ENCODE peak calls at places on chromosomes 3 and 15, in six cellular contexts. One of them, this sample, is unnamed.

GRCh38 chr3:12584091-12584490 is 27.2 kb downstream of the MKRN2 start:
- DNase-seq in posterior vena cava: no peak
- DNase-seq in activated CD8-positive, alpha-beta memory T cell treated with anti-CD3 and anti-CD28 coated beads for 24 hours: no peak
- DNase-seq in tibial nerve: no peak
- DNase-seq in GM23338: no peak
- DNase-seq in T-cell: no peak
- DNase-seq in this sample: no peak

GRCh38 chr3:25679642-25680302 is 15.1 kb upstream of the TOP2B start:
- DNase-seq in GM23338: no peak
- DNase-seq in posterior vena cava: no peak
- DNase-seq in activated CD8-positive, alpha-beta memory T cell treated with anti-CD3 and anti-CD28 coated beads for 24 hours: no peak
- DNase-seq in T-cell: no peak
- DNase-seq in tibial nerve: no peak
- DNase-seq in this sample: no peak

GRCh38 chr3:52324676-52325075 is 8.6 kb downstream of the DNAH1 start:
- DNase-seq in activated CD8-positive, alpha-beta memory T cell treated with anti-CD3 and anti-CD28 coated beads for 24 hours: no peak
- DNase-seq in tibial nerve: no peak
- DNase-seq in posterior vena cava: peak
- DNase-seq in T-cell: no peak
- DNase-seq in GM23338: no peak
- DNase-seq in this sample: no peak

GRCh38 chr3:51675201-51675611 is 4.2 kb downstream of the TEX264 start:
- DNase-seq in tibial nerve: no peak
- DNase-seq in activated CD8-positive, alpha-beta memory T cell treated with anti-CD3 and anti-CD28 coated beads for 24 hours: peak
- DNase-seq in GM23338: no peak
- DNase-seq in posterior vena cava: no peak
- DNase-seq in T-cell: no peak
- DNase-seq in this sample: no peak

GRCh38 chr3:8712045-8712870 is 21.3 kb upstream of the CAV3 start:
- DNase-seq in T-cell: no peak
- DNase-seq in tibial nerve: no peak
- DNase-seq in GM23338: no peak
- DNase-seq in activated CD8-positive, alpha-beta memory T cell treated with anti-CD3 and anti-CD28 coated beads for 24 hours: no peak
- DNase-seq in posterior vena cava: no peak
- DNase-seq in this sample: no peak

GRCh38 chr15:33341943-33342342 is 31.2 kb downstream of the RYR3 start:
- DNase-seq in T-cell: no peak
- DNase-seq in activated CD8-positive, alpha-beta memory T cell treated with anti-CD3 and anti-CD28 coated beads for 24 hours: no peak
- DNase-seq in tibial nerve: no peak
- DNase-seq in GM23338: no peak
- DNase-seq in posterior vena cava: no peak
- DNase-seq in this sample: no peak

GRCh38 chr15:85748176-85748575 is 46.5 kb downstream of the KLHL25 start:
- DNase-seq in activated CD8-positive, alpha-beta memory T cell treated with anti-CD3 and anti-CD28 coated beads for 24 hours: no peak
- DNase-seq in posterior vena cava: peak
- DNase-seq in tibial nerve: no peak
- DNase-seq in T-cell: no peak
- DNase-seq in GM23338: no peak
- DNase-seq in this sample: no peak

GRCh38 chr3:1421577-1421976 is 328.8 kb downstream of the CNTN6 start:
- DNase-seq in tibial nerve: no peak
- DNase-seq in activated CD8-positive, alpha-beta memory T cell treated with anti-CD3 and anti-CD28 coated beads for 24 hours: no peak
- DNase-seq in posterior vena cava: no peak
- DNase-seq in T-cell: no peak
- DNase-seq in GM23338: no peak
- DNase-seq in this sample: no peak

GRCh38 chr15:25481208-25481862 is 42.5 kb upstream of the UBE3A start:
- DNase-seq in tibial nerve: no peak
- DNase-seq in activated CD8-positive, alpha-beta memory T cell treated with anti-CD3 and anti-CD28 coated beads for 24 hours: no peak
- DNase-seq in T-cell: no peak
- DNase-seq in GM23338: peak
- DNase-seq in posterior vena cava: peak
- DNase-seq in this sample: no peak

GRCh38 chr15:60390231-60390630 is 7.6 kb downstream of the ANXA2 start:
- DNase-seq in tibial nerve: no peak
- DNase-seq in T-cell: no peak
- DNase-seq in GM23338: no peak
- DNase-seq in posterior vena cava: no peak
- DNase-seq in activated CD8-positive, alpha-beta memory T cell treated with anti-CD3 and anti-CD28 coated beads for 24 hours: no peak
- DNase-seq in this sample: no peak

GRCh38 chr3:83928903-83929302 is 1029.9 kb upstream of the CADM2 start:
- DNase-seq in T-cell: no peak
- DNase-seq in posterior vena cava: no peak
- DNase-seq in activated CD8-positive, alpha-beta memory T cell treated with anti-CD3 and anti-CD28 coated beads for 24 hours: no peak
- DNase-seq in GM23338: no peak
- DNase-seq in tibial nerve: no peak
- DNase-seq in this sample: no peak

GRCh38 chr15:42059661-42060476 is 34.5 kb downstream of the PLA2G4D start:
- DNase-seq in GM23338: peak
- DNase-seq in T-cell: no peak
- DNase-seq in posterior vena cava: no peak
- DNase-seq in tibial nerve: peak
- DNase-seq in activated CD8-positive, alpha-beta memory T cell treated with anti-CD3 and anti-CD28 coated beads for 24 hours: peak
- DNase-seq in this sample: peak

GRCh38 chr3:11236588-11237461 is 35.4 kb upstream of the ATG7 start:
- DNase-seq in T-cell: peak
- DNase-seq in GM23338: peak
- DNase-seq in activated CD8-positive, alpha-beta memory T cell treated with anti-CD3 and anti-CD28 coated beads for 24 hours: peak
- DNase-seq in tibial nerve: peak
- DNase-seq in posterior vena cava: no peak
- DNase-seq in this sample: peak

GRCh38 chr15:63514533-63514943 is 10.1 kb downstream of the USP3 start:
- DNase-seq in T-cell: no peak
- DNase-seq in posterior vena cava: no peak
- DNase-seq in GM23338: no peak
- DNase-seq in tibial nerve: no peak
- DNase-seq in activated CD8-positive, alpha-beta memory T cell treated with anti-CD3 and anti-CD28 coated beads for 24 hours: no peak
- DNase-seq in this sample: no peak

GRCh38 chr3:79767953-79768282 is at the start of gene ROBO1:
- DNase-seq in tibial nerve: no peak
- DNase-seq in GM23338: peak
- DNase-seq in T-cell: no peak
- DNase-seq in activated CD8-positive, alpha-beta memory T cell treated with anti-CD3 and anti-CD28 coated beads for 24 hours: no peak
- DNase-seq in posterior vena cava: no peak
- DNase-seq in this sample: no peak